ENCODE peak calls at places on chromosome 12, in six cellular contexts. B is activated effector memory CD4-positive, alpha-beta T cell treated with Interleukin-2 at 50 U/mL for 16 hours; Q is WTC11; M is M059J; I is ACHN; X is cardiac muscle cell. S is an unnamed sample.

GRCh38 chr12:26554332-26554731 is 278.7 kb downstream of the ITPR2 start:
- DNase-seq in B (no peak), Q (no peak), M (peak; percentile 3), I (no peak), X (no peak), S (no peak)

GRCh38 chr12:81297606-81298005 is 219.7 kb downstream of the ACSS3 start:
- DNase-seq in B (no peak), Q (no peak), M (no peak), I (no peak), X (no peak), S (no peak)

GRCh38 chr12:11743333-11743732 is 93.9 kb downstream of the ETV6 start:
- DNase-seq in B (no peak), Q (no peak), M (peak; percentile 18), I (no peak), X (no peak), S (no peak)

GRCh38 chr12:113065126-113066007 is 8.8 kb downstream of the DTX1 start:
- DNase-seq in B (no peak), Q (peak; percentile 77), M (no peak), I (peak; percentile 46), X (peak; percentile 27), S (no peak)

GRCh38 chr12:32587536-32588346 is 91.4 kb upstream of the DNM1L start:
- DNase-seq in B (no peak), Q (no peak), M (no peak), I (no peak), X (no peak), S (no peak)

GRCh38 chr12:10171954-10172353 is at the start of gene OLR1:
- DNase-seq in B (no peak), Q (no peak), M (no peak), I (no peak), X (no peak), S (peak; percentile 30)

GRCh38 chr12:93090768-93091172 is 161.7 kb upstream of the EEA1 start:
- DNase-seq in B (no peak), Q (no peak), M (peak; percentile 85), I (peak; percentile 62), X (peak; percentile 53), S (peak; percentile 77)

GRCh38 chr12:120849765-120850164 is 54.4 kb downstream of the SPPL3 start:
- DNase-seq in B (no peak), Q (no peak), M (peak; percentile 84), I (peak; percentile 84), X (no peak), S (no peak)

GRCh38 chr12:25323774-25324086 is 73.0 kb upstream of the KRAS start:
- DNase-seq in B (no peak), Q (no peak), M (no peak), I (no peak), X (no peak), S (no peak)